ENCODE peak calls at places on chromosomes 11 and 22, in five cellular contexts. A is naive thymus-derived CD4-positive, alpha-beta T cell; P is neuronal stem cell; J is SK-N-SH; G is thoracic aorta. O is an unnamed sample.

GRCh38 chr22:38941488-38941987 is 15.9 kb upstream of the APOBEC3A start:
- DNase-seq in P (no peak), J (no peak), G (no peak), A (no peak), O (no peak)

GRCh38 chr11:75349540-75350116 is 1.8 kb downstream of the ARRB1 start:
- DNase-seq in J (no peak), G (no peak), A (no peak), P (peak), O (no peak)

GRCh38 chr11:65078151-65078550 is 5.7 kb downstream of the CDCA5 start:
- DNase-seq in G (no peak), A (peak), P (no peak), J (peak), O (peak)

GRCh38 chr22:45889093-45889538 is 87.8 kb downstream of the WNT7B start:
- DNase-seq in J (no peak), A (no peak), P (no peak), G (no peak), O (no peak)

GRCh38 chr22:25069758-25070461 is 117.4 kb downstream of the KIAA1671 start:
- DNase-seq in P (no peak), A (no peak), J (no peak), G (no peak), O (peak)

GRCh38 chr22:22593964-22594656 is 35.0 kb upstream of the PRAME start:
- DNase-seq in J (peak), P (peak), A (peak), G (no peak), O (peak)

GRCh38 chr11:76005746-76006145 is 190.7 kb downstream of the UVRAG start:
- DNase-seq in G (no peak), J (no peak), P (no peak), A (no peak), O (no peak)

GRCh38 chr22:19722175-19722914 is 994 bp upstream of the GP1BB start:
- DNase-seq in A (no peak), P (no peak), J (no peak), G (no peak), O (no peak)

GRCh38 chr11:61776561-61777075 is 15.8 kb downstream of the TMEM258 start:
- DNase-seq in G (no peak), A (no peak), P (no peak), J (peak), O (peak)

GRCh38 chr11:122267602-122268001 is 151.6 kb upstream of the BLID start:
- DNase-seq in J (peak), A (no peak), P (no peak), G (no peak), O (peak)

GRCh38 chr11:43833657-43834073 is 47.0 kb upstream of the ALKBH3 start:
- DNase-seq in P (no peak), A (no peak), J (peak), G (no peak), O (peak)

GRCh38 chr11:20134991-20135736 is 25.1 kb downstream of the DBX1 start:
- DNase-seq in A (no peak), P (no peak), J (no peak), G (no peak), O (no peak)

GRCh38 chr22:40202225-40202944 is 24.7 kb downstream of the TNRC6B start:
- DNase-seq in G (no peak), A (no peak), J (no peak), P (no peak), O (no peak)

GRCh38 chr22:48091656-48092223 is 1329.3 kb downstream of the TBC1D22A start:
- DNase-seq in A (no peak), P (no peak), G (no peak), J (no peak), O (no peak)

GRCh38 chr11:121086866-121087265 is 14.2 kb upstream of the TECTA start:
- DNase-seq in A (no peak), J (no peak), G (no peak), P (no peak), O (no peak)

GRCh38 chr11:8671651-8672062 is 10.8 kb downstream of the TRIM66 start:
- DNase-seq in P (no peak), G (peak), A (no peak), J (no peak), O (peak)

GRCh38 chr11:8809185-8809584 is 101.8 kb upstream of the AKIP1 start:
- DNase-seq in P (no peak), A (no peak), G (no peak), J (no peak), O (peak)

GRCh38 chr11:26649884-26650283 is 72.0 kb downstream of the SLC5A12 start:
- DNase-seq in P (peak), A (no peak), G (no peak), J (peak), O (peak)

GRCh38 chr11:118224512-118225180 is at the start of gene JAML:
- DNase-seq in A (peak), P (no peak), J (no peak), G (no peak), O (no peak)

GRCh38 chr11:27120211-27120610 is 79.6 kb downstream of the BBOX1 start:
- DNase-seq in A (no peak), J (no peak), P (no peak), G (no peak), O (no peak)

GRCh38 chr11:22930816-22931594 is 70.7 kb upstream of the CCDC179 start:
- DNase-seq in G (no peak), A (no peak), P (no peak), J (no peak), O (no peak)

GRCh38 chr11:120547871-120548681 is 36.5 kb downstream of the GRIK4 start:
- DNase-seq in P (no peak), G (peak), J (peak), A (no peak), O (peak)

DNA sequence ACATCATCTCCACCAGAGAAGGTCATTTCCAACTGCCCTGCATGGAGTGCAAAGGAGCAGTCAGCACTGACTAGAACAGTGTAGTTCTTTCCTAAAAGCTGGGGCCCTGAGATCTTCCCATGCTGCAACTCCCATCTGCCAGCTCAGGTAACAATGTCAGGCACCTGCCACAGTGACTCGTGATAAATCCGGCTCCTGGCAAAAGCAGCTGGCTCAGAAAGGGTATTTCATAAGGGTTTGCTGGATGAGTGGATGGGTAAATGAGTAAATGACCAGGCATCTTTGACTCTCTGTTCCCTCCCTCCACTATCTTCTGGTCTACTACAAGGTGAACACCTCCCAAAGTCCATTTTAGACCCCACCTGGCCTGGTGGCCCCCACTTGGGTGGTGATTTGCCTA is 403.6 kb downstream of the NXPE2 start:
- DNase-seq in P (no peak), A (no peak), J (no peak), G (no peak), O (no peak)
- H3K27ac ChIP-seq in P (no peak), A (no peak), J (no peak), G (no peak), O (no peak)

GRCh38 chr11:112229159-112229558 is 2.9 kb downstream of the PTS start:
- DNase-seq in A (no peak), G (no peak), P (no peak), J (no peak), O (no peak)
- H3K27ac ChIP-seq in A (no peak), G (no peak), P (no peak), J (no peak), O (no peak)

DNA sequence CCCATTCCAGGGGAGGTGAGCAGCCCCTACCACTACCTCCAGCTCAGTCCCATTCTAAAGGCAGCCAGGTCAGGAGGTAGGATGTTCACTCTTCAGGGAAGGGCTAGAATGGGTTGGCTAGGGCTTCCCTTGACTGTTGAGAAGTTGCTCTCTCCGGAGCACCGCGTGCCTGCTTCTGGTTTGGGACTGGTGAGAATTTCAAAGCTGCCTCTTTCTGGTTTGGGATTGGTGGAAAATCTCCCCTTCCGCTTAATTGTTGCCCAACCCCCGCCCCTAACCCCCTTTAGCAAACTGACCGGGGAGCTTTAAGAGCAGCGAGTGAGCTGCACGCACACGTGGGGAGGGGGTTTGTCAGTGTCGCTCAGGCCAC is 689 bp downstream of the USP2 start:
- DNase-seq in A (no peak), P (no peak), J (no peak), G (no peak), O (peak)
- H3K27ac ChIP-seq in A (peak), P (no peak), J (no peak), G (no peak), O (peak)

GRCh38 chr11:14251754-14252153 is 107.2 kb downstream of the RRAS2 start:
- DNase-seq in J (no peak), A (no peak), P (no peak), G (no peak), O (no peak)

GRCh38 chr11:14249121-14249963 is 109.6 kb downstream of the RRAS2 start:
- DNase-seq in J (peak), G (no peak), A (peak), P (peak), O (peak)

GRCh38 chr11:14253878-14254277 is 105.1 kb downstream of the RRAS2 start:
- DNase-seq in G (no peak), P (no peak), J (no peak), A (no peak), O (no peak)

GRCh38 chr11:14254533-14255530 is 104.2 kb downstream of the RRAS2 start:
- DNase-seq in A (no peak), J (no peak), P (no peak), G (no peak), O (no peak)

DNA sequence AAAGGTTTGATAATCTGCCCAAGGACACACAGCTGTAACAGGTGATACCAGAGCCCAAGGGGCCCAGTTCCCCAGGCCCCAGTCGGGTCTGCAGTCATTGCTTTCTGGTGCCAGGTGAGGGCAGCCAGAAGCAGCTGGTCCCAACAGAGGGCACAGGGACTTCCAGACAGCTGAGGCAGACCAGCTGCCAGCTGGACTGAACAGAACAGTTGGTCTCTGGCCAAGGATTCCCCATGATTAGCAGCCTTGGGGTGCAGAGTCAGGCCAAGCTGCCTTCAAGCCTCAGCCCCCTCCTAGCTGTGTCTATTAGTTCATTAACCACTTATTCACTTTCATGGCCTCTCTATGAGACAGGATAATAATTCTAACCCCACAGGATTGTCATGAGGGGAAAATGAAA is 105.5 kb downstream of the RRAS2 start:
- DNase-seq in A (no peak), J (no peak), P (no peak), G (no peak), O (peak)
- H3K27ac ChIP-seq in A (no peak), J (no peak), P (no peak), G (no peak), O (no peak)

GRCh38 chr11:37506516-37506915 is 908.5 kb upstream of the RAG2 start:
- DNase-seq in G (no peak), A (no peak), J (no peak), P (no peak), O (no peak)
- H3K27ac ChIP-seq in G (no peak), A (no peak), J (no peak), P (no peak), O (peak)

DNA sequence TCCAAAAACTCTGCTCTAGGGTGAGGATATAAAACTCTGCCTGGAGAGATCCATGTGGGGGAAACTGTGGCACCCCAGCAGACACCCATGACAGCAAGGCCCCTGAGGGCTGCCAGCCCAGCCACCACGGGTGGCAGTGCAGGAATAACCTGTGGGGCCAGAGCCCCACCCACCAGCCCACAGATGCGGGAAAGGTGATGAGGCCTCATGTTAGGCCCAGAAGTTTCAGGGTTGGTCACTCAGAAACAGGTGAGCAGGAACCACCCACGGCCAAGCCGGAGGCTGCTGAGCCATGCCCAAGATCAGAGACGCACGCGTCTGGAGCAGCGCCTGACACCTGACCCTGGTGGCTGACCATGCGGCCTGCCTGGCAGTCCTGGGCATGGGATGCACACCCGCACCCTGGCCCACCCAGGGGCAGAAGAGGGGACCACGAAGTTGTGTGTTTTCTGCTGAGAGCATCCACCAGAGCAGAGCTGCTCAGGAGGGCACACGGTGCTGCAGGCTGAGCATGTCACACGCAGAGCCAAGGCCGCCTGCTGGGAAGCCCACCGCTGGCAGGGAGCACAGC is 41.3 kb downstream of the DUSP8 start:
- DNase-seq in J (no peak), G (no peak), P (no peak), A (no peak), O (no peak)
- H3K27ac ChIP-seq in J (no peak), G (no peak), P (no peak), A (no peak), O (no peak)

DNA sequence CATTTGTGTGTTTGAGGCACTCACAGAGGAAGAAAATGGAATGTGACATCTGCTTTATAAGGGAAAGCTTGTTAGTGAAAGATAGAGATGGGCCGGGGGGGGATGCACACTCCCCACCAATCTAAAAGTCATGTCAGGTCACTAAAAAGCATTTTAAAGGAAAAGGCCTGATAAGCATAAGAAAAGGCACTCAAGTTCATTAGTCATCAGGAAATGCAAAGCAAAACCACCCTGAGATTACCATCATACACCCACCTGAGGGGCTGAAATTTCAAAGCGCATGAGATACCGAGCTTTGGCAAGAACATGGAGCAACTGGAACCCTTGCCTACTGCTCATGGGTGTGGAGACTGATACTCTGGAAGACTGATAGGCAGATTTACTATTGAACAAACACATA is 77.9 kb upstream of the ANO1 start:
- DNase-seq in G (no peak), P (no peak), A (no peak), J (no peak), O (no peak)
- H3K27ac ChIP-seq in G (peak), P (no peak), A (no peak), J (no peak), O (no peak)

GRCh38 chr22:30283342-30283741 is 6.0 kb downstream of the CASTOR1 start:
- DNase-seq in J (no peak), P (no peak), G (no peak), A (no peak), O (no peak)
- H3K27ac ChIP-seq in J (no peak), P (no peak), G (no peak), A (no peak), O (no peak)

O was measured in SJCRH30.